ENCODE peak calls at places on chromosomes 3 and 15, in eight cellular contexts. W, C, B, N, H, V, S and F are unnamed samples.

GRCh38 chr15:38782156-38782555 is 217.5 kb upstream of the RASGRP1 start:
- DNase-seq in S (no peak), V (no peak), C (no peak), W (no peak), N (no peak), B (no peak), H (no peak), F (no peak)

GRCh38 chr3:56693750-56694149 is 10.7 kb upstream of the TASOR start:
- DNase-seq in H (peak), S (no peak), V (no peak), B (no peak), N (no peak), W (no peak), C (no peak), F (no peak)

GRCh38 chr3:12141350-12141749 is 17.4 kb downstream of the TIMP4 start:
- DNase-seq in V (no peak), S (no peak), H (no peak), N (no peak), B (no peak), C (no peak), W (no peak), F (no peak)

GRCh38 chr3:58416191-58416590 is 17.4 kb downstream of the PDHB start:
- DNase-seq in C (no peak), B (no peak), W (no peak), V (no peak), H (no peak), S (no peak), N (peak), F (no peak)

GRCh38 chr15:49715213-49715612 is 94.4 kb downstream of the DTWD1 start:
- DNase-seq in N (no peak), H (no peak), S (no peak), B (no peak), W (no peak), C (no peak), V (no peak), F (no peak)

GRCh38 chr15:76460347-76460746 is 123.8 kb downstream of the ISL2 start:
- DNase-seq in H (no peak), N (no peak), W (no peak), S (no peak), V (no peak), C (no peak), B (no peak), F (no peak)

GRCh38 chr3:42061042-42061710 is 30.0 kb upstream of the TRAK1 start:
- DNase-seq in H (no peak), B (no peak), V (no peak), N (no peak), W (no peak), S (peak), C (no peak), F (no peak)

GRCh38 chr3:153848701-153849100 is 272.5 kb upstream of the ARHGEF26 start:
- DNase-seq in S (no peak), V (no peak), C (no peak), H (no peak), B (no peak), W (no peak), N (peak), F (no peak)

GRCh38 chr15:65400760-65401606 is 21.8 kb downstream of the IGDCC4 start:
- DNase-seq in B (no peak), N (peak), S (peak), V (peak), H (peak), C (no peak), W (peak), F (peak)

GRCh38 chr15:81183403-81183760 is 13.3 kb upstream of the IL16 start:
- DNase-seq in H (no peak), S (no peak), C (no peak), N (no peak), V (no peak), B (no peak), W (no peak), F (no peak)

GRCh38 chr3:171979081-171979480 is 60.3 kb upstream of the FNDC3B start:
- DNase-seq in N (no peak), B (no peak), S (no peak), W (no peak), C (no peak), H (no peak), V (no peak), F (no peak)

GRCh38 chr15:94670436-94671034 is 439.2 kb downstream of the MCTP2 start:
- DNase-seq in V (no peak), C (no peak), H (no peak), S (no peak), B (peak), W (no peak), N (peak), F (no peak)

GRCh38 chr15:40338041-40338657 is 2.6 kb downstream of the CCDC9B start:
- DNase-seq in C (no peak), S (peak), B (no peak), W (peak), N (peak), V (peak), H (peak), F (peak)

GRCh38 chr15:86006546-86006945 is 73.1 kb upstream of the AGBL1 start:
- DNase-seq in S (no peak), V (no peak), H (no peak), W (no peak), N (no peak), C (no peak), B (no peak), F (no peak)

GRCh38 chr3:149604125-149604851 is 53.5 kb downstream of the WWTR1 start:
- DNase-seq in S (no peak), V (no peak), W (no peak), H (no peak), B (no peak), C (no peak), N (no peak), F (no peak)

GRCh38 chr15:80967451-80967850 is 22.2 kb downstream of the MESD start:
- DNase-seq in B (no peak), V (peak), C (no peak), N (peak), W (no peak), S (no peak), H (no peak), F (no peak)

GRCh38 chr15:52181938-52182780 is 9.0 kb downstream of the GNB5 start:
- DNase-seq in W (no peak), V (no peak), S (no peak), N (no peak), B (no peak), H (no peak), C (no peak), F (no peak)

GRCh38 chr3:64016941-64017620 is 6.2 kb downstream of the PSMD6 start:
- DNase-seq in C (no peak), V (no peak), H (no peak), S (no peak), B (no peak), N (no peak), W (no peak), F (no peak)

GRCh38 chr3:191268737-191269136 is 60.5 kb upstream of the CCDC50 start:
- DNase-seq in W (no peak), V (no peak), C (no peak), N (no peak), S (no peak), H (no peak), B (no peak), F (no peak)

GRCh38 chr3:167882057-167882667 is 146.6 kb downstream of the SERPINI1 start:
- DNase-seq in B (no peak), H (no peak), C (no peak), V (no peak), N (peak), S (no peak), W (no peak), F (peak)

GRCh38 chr15:89494941-89495637 is 1.3 kb downstream of the RHCG start:
- DNase-seq in C (no peak), B (no peak), V (no peak), N (no peak), H (no peak), W (no peak), S (no peak), F (no peak)

GRCh38 chr3:52122491-52122890 is 31.7 kb downstream of the POC1A start:
- DNase-seq in N (no peak), C (no peak), W (no peak), H (no peak), S (no peak), B (no peak), V (no peak), F (no peak)

DNA sequence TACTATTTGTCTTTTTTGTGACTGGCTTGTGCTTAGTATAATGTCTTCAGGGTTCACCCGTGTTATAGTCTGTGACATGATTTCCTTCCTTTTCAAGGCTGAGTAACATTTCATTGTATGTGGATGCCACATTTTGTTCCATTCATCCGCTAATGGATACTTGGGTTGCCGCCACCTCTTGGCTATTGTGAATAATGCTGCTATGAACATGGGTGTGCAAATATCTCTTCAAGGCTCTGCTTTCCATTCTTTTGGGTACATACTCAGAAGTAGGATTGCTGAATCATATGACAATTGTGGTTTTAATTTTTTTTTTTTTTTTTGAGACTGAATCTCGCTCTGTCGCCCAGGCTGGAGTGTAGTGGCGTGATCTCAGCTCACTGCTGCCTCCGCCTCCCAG is 15.4 kb downstream of the CRTC3 start:
- DNase-seq in C (no peak), V (no peak), H (no peak), S (no peak), N (no peak), W (no peak), B (no peak), F (no peak)
- TF ChIP-seq CTCF in C (no peak), V (no peak), H (no peak), S (no peak), N (peak), W (no peak), B (peak), F (no peak)

DNA sequence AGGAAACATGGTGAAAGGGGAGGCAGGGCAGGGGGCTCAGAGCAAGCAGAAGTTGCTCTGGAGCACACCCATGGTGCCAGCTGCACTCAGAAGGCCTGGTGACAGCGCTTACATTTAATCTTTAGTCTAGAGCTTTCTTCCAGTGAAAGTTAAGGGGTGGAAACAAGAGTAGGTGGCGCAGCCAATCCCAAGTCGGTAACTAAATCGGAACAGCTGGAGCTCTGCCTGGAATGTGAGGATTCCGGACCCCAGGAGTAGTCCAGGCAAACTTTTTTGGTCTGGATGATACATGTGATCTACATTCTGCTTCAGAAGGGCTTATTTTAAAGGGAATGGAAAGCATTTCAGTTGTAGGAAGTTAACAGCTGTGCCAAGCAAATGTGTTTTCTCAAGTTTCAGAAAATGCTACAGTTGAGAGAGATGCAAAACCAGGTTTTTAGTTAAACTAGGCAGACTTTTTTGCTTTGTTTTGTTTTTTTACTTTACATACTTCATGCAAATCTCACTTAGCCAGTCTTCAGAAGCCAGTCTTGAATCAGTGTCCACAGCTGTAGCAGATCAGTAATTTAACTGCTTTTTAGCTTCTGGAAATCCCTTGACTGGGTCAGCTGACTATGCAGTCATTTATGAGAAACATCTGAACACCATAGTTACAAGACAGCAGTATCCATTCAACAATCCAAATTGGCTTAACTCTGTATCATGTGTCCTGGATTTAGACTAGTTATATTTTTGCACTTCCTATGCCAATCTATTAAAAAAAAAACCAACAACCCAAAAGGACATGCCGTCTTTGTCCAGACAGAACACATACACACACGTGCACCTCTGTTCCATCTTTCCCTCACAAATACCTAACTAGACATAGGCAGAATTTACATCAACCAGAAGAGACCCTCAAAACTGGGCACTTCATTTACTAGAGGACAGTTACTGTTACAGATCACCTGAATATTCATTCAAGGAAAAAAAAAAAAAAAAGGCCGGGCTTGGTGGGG is 33.2 kb downstream of the ZNF106 start:
- DNase-seq in N (peak), S (peak), W (peak), B (no peak), C (peak), V (peak), H (peak), F (peak)
- H3K4me3 ChIP-seq in N (peak), S (peak), W (peak), B (no peak), C (peak), V (peak), H (peak), F (no peak)

GRCh38 chr15:100384108-100384410 is 42.3 kb upstream of the ADAMTS17 start:
- DNase-seq in V (no peak), S (no peak), B (no peak), N (no peak), C (no peak), W (no peak), H (no peak), F (no peak)
- TF ChIP-seq CTCF in V (no peak), S (no peak), B (peak), N (no peak), C (no peak), W (no peak), H (no peak), F (no peak)

GRCh38 chr3:138363322-138363721 is 14.9 kb downstream of the MRAS start:
- DNase-seq in H (no peak), W (no peak), S (no peak), B (no peak), C (no peak), N (no peak), V (no peak), F (no peak)
- H3K4me3 ChIP-seq in H (no peak), W (no peak), S (no peak), B (no peak), C (no peak), N (no peak), V (no peak), F (no peak)

GRCh38 chr3:62589078-62589477 is 215.7 kb upstream of the FEZF2 start:
- DNase-seq in N (no peak), W (no peak), C (no peak), B (no peak), V (no peak), S (peak), H (no peak), F (no peak)
- TF ChIP-seq CTCF in N (no peak), W (no peak), C (peak), B (no peak), V (no peak), S (no peak), H (no peak), F (no peak)

GRCh38 chr3:197949191-197949766 is 711 bp upstream of the RPL35A start:
- DNase-seq in H (no peak), B (no peak), N (no peak), W (no peak), V (no peak), C (no peak), S (no peak), F (no peak)
- H3K4me3 ChIP-seq in H (peak), B (peak), N (peak), W (peak), V (peak), C (peak), S (peak), F (peak)

DNA sequence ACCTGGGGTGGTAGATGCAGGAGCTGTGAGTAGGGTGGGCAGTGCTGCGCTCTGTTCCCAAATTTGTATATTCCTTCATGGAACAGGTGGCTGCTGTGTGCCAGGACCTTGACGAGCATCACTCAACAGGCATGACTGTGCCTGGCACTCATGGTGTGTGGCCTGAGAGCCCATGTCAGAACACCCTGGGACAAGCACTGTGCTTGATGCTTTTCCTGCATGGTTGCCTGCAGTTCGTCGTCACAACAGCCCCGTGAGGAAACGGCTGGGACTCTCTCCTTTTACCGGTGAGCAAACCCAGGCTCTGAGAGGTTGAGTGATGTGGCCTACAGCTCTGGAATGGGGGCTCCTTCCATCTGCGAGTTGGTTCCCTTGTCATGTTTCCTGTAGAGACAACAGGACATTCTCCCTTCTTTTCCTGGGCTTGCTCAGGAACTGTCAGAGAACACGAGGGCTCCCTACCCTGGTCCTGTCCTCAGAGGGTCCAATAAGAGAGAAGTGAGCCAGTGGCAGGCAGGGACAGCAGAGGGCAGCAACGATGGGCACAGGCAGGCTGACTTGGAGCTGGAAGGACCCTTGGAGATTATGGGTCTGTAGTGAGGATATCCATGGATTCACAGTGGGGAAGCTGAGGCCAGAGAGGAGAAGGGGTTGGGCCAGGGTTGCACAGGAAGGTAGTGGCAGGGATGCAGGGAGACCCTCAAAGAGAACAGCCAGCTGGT is 37.4 kb downstream of the PRKCD start:
- DNase-seq in H (no peak), C (no peak), S (no peak), B (no peak), V (no peak), W (no peak), N (no peak), F (no peak)
- TF ChIP-seq CTCF in H (no peak), C (peak), S (no peak), B (peak), V (no peak), W (no peak), N (no peak), F (peak)

GRCh38 chr3:97763586-97764148 is 891 bp upstream of the ARL6 start:
- DNase-seq in H (no peak), N (no peak), W (no peak), S (no peak), V (no peak), B (no peak), C (no peak), F (no peak)
- H3K4me3 ChIP-seq in H (peak), N (peak), W (peak), S (peak), V (peak), B (peak), C (peak), F (peak)

DNA sequence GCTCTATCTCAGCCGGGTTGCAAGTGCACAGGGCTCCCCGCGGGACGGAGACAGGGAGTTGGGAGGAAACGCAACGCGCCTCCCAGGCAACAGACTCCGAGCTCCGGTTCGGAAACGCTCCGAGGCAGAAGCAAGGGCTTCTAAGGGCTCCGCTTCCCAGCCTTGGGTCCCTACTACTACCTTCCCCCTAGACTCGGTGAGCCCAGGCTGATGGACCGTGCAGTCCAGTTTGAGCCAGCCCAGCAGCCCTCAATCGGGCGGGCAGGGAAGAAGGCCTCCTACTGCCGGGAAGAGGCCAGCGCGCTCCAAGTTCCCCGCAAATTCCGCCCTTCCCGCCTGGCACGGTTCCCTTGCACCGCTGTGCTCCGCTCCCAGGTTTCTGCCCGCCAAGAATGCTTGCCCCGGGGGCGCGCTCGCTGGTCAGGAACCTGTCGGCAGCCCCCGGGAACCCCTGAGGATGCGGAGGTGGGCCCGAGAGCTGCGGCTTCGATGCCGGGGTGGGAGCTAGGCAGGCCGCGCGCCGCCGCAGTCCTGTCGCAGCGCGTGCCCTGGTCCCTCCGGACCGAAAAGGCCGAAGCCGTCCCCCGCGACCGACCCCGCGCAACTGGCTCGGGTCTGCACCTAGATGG is 728 bp downstream of the TRANK1 start:
- DNase-seq in B (no peak), W (peak), N (peak), C (no peak), S (peak), V (peak), H (no peak), F (no peak)
- TF ChIP-seq CTCF in B (no peak), W (no peak), N (no peak), C (peak), S (no peak), V (no peak), H (no peak), F (no peak)

GRCh38 chr15:92920595-92921169 is 20.6 kb downstream of the CHD2 start:
- DNase-seq in W (no peak), N (no peak), H (peak), C (no peak), S (no peak), B (no peak), V (no peak), F (no peak)

GRCh38 chr15:92921215-92922131 is 21.3 kb downstream of the CHD2 start:
- DNase-seq in V (no peak), S (no peak), B (no peak), H (no peak), N (peak), W (no peak), C (no peak), F (no peak)

GRCh38 chr15:92914768-92915221 is 14.7 kb downstream of the CHD2 start:
- DNase-seq in C (no peak), N (no peak), S (no peak), V (no peak), B (no peak), H (no peak), W (no peak), F (no peak)

GRCh38 chr15:92915766-92916435 is 15.8 kb downstream of the CHD2 start:
- DNase-seq in W (no peak), C (no peak), N (no peak), B (no peak), S (no peak), H (no peak), V (no peak), F (no peak)

GRCh38 chr15:92917606-92918407 is 17.7 kb downstream of the CHD2 start:
- DNase-seq in W (peak), H (peak), S (peak), B (no peak), N (peak), V (peak), C (peak), F (peak)
- H3K4me3 ChIP-seq in W (peak), H (peak), S (peak), B (peak), N (no peak), V (peak), C (no peak), F (no peak)